ENCODE peak calls at places on chromosome 2, in eight cellular contexts. W is stimulated activated CD4-positive, alpha-beta T cell treated with anti-CD3 and anti-CD28 coated beads, Interleukin-1b, Interleukin-23, amount 100 ng/mL, for 48 hours; O is ELR; J is psoas muscle; F is mammary epithelial cell; A is HL-60; D is AG10803; C is activated naive CD8-positive, alpha-beta T cell treated with anti-CD3 and anti-CD28 coated beads, Interleukin-2, amount 50 U/mL, for 24 hours. H is an unnamed sample.

GRCh38 chr2:123732563-123732962 is 292.5 kb upstream of the CNTNAP5 start:
- DNase-seq in F (no peak), A (no peak), C (no peak), D (no peak), O (no peak), J (no peak), W (no peak), H (no peak)

GRCh38 chr2:215841175-215841816 is 172.1 kb downstream of the MREG start:
- DNase-seq in A (no peak), O (no peak), C (no peak), F (no peak), J (no peak), W (no peak), D (peak), H (no peak)

GRCh38 chr2:69380072-69380917 is 6.7 kb downstream of the GFPT1 start:
- DNase-seq in A (no peak), F (no peak), W (no peak), C (no peak), D (peak), J (no peak), O (no peak), H (no peak)

GRCh38 chr2:128272586-128273468 is 45.8 kb downstream of the HS6ST1 start:
- DNase-seq in F (no peak), O (no peak), A (no peak), C (no peak), D (no peak), J (no peak), W (no peak), H (no peak)

GRCh38 chr2:223306371-223306770 is 254.4 kb downstream of the KCNE4 start:
- DNase-seq in W (no peak), J (no peak), D (no peak), F (no peak), C (no peak), A (no peak), O (peak), H (no peak)

GRCh38 chr2:28206786-28207185 is 185.9 kb upstream of the FOSL2 start:
- DNase-seq in J (no peak), A (no peak), C (no peak), W (no peak), O (no peak), D (no peak), F (no peak), H (no peak)

GRCh38 chr2:1628893-1629292 is 115.4 kb downstream of the PXDN start:
- DNase-seq in D (peak), A (no peak), O (peak), J (no peak), F (peak), W (no peak), C (no peak), H (no peak)

GRCh38 chr2:84388921-84389490 is 70.1 kb downstream of the SUCLG1 start:
- DNase-seq in A (no peak), O (no peak), C (no peak), F (no peak), D (no peak), W (no peak), J (no peak), H (no peak)

GRCh38 chr2:15178946-15179345 is 382.2 kb downstream of the NBAS start:
- DNase-seq in W (peak), O (no peak), D (no peak), A (no peak), C (no peak), F (no peak), J (no peak), H (no peak)

GRCh38 chr2:109418716-109419115 is 195.1 kb downstream of the SEPTIN10 start:
- DNase-seq in A (no peak), W (no peak), F (no peak), C (no peak), D (no peak), J (no peak), O (no peak), H (no peak)

GRCh38 chr2:11092693-11093335 is 62.5 kb upstream of the SLC66A3 start:
- DNase-seq in D (no peak), O (no peak), J (no peak), W (no peak), F (no peak), A (no peak), C (no peak), H (no peak)

GRCh38 chr2:7012141-7012809 is 95.1 kb downstream of the RNF144A start:
- DNase-seq in D (peak), J (no peak), A (no peak), W (peak), O (no peak), C (no peak), F (no peak), H (no peak)

GRCh38 chr2:188142636-188143035 is 149.0 kb upstream of the GULP1 start:
- DNase-seq in O (peak), A (no peak), C (no peak), F (peak), W (no peak), J (no peak), D (peak), H (no peak)

GRCh38 chr2:236661064-236661761 is 91.6 kb downstream of the ACKR3 start:
- DNase-seq in D (peak), W (no peak), A (no peak), J (no peak), C (no peak), F (peak), O (peak), H (no peak)

GRCh38 chr2:45011621-45012602 is 2.7 kb upstream of the SIX2 start:
- DNase-seq in A (no peak), F (no peak), J (no peak), D (no peak), C (no peak), W (no peak), O (no peak), H (no peak)

GRCh38 chr2:217842038-217842437 is 160.8 kb downstream of the TNS1 start:
- DNase-seq in C (no peak), J (no peak), O (no peak), D (no peak), A (no peak), F (no peak), W (no peak), H (no peak)

H was measured in HuH-7.5.